ENCODE peak calls at places on chromosomes 7 and 10, in six cellular contexts. K, I, P, L, C and B are unnamed samples.
A peak's percentile ranks its signal among the peaks of the same experiment; 100 is the strongest.

GRCh38 chr10:97498841-97499560 is at the start of gene UBTD1:
- DNase-seq in C (peak; percentile 61), L (peak; percentile 75), K (peak; percentile 48), I (peak; percentile 51), P (peak; percentile 49), B (peak; percentile 13)

GRCh38 chr10:88542522-88542921 is 40.6 kb downstream of the RNLS start:
- DNase-seq in P (no peak), K (no peak), I (no peak), C (peak; percentile 72), L (no peak), B (no peak)

GRCh38 chr7:12130664-12131063 is 80.4 kb upstream of the TMEM106B start:
- DNase-seq in I (no peak), K (no peak), L (no peak), P (no peak), C (no peak), B (no peak)

GRCh38 chr7:157679607-157680006 is 342.8 kb downstream of the DNAJB6 start:
- DNase-seq in K (no peak), I (no peak), P (no peak), L (no peak), C (no peak), B (no peak)

GRCh38 chr10:34507217-34507616 is 307.9 kb downstream of the PARD3 start:
- DNase-seq in I (no peak), L (no peak), P (peak; percentile 64), K (no peak), C (no peak), B (no peak)

GRCh38 chr7:103106336-103107070 is 31.6 kb downstream of the ARMC10 start:
- DNase-seq in P (peak; percentile 29), K (peak; percentile 6), C (peak; percentile 7), I (no peak), L (no peak), B (no peak)

GRCh38 chr7:8441602-8442294 is 8.3 kb downstream of the NXPH1 start:
- DNase-seq in L (no peak), P (no peak), K (no peak), I (no peak), C (no peak), B (no peak)

GRCh38 chr7:131604841-131605279 is 48.4 kb upstream of the PODXL start:
- DNase-seq in I (no peak), K (no peak), C (peak; percentile 28), L (no peak), P (no peak), B (peak; percentile 56)

GRCh38 chr10:71213761-71214440 is 1.5 kb downstream of the UNC5B start:
- DNase-seq in I (no peak), K (peak; percentile 46), P (peak; percentile 40), L (no peak), C (peak; percentile 94), B (peak; percentile 33)

GRCh38 chr7:75716992-75717626 is 21.6 kb downstream of the HIP1 start:
- DNase-seq in C (peak; percentile 38), L (no peak), P (no peak), I (no peak), K (no peak), B (peak; percentile 62)

GRCh38 chr7:51102828-51103227 is 213.8 kb downstream of the COBL start:
- DNase-seq in K (no peak), I (no peak), P (no peak), L (no peak), C (no peak), B (no peak)

GRCh38 chr7:7707756-7708310 is 10.6 kb downstream of the RPA3 start:
- DNase-seq in I (no peak), C (peak; percentile 13), L (no peak), P (no peak), K (peak; percentile 59), B (no peak)

GRCh38 chr7:130149575-130150139 is 55.5 kb downstream of the TMEM209 start:
- DNase-seq in I (no peak), P (peak; percentile 78), L (no peak), C (no peak), K (no peak), B (no peak)

GRCh38 chr10:88032566-88032965 is 169.1 kb downstream of the PTEN start:
- DNase-seq in I (no peak), K (no peak), P (no peak), C (peak; percentile 71), L (no peak), B (no peak)

GRCh38 chr7:127938588-127938987 is 92.6 kb downstream of the LRRC4 start:
- DNase-seq in I (no peak), C (peak; percentile 65), P (no peak), K (no peak), L (no peak), B (peak; percentile 14)

GRCh38 chr10:98217793-98218192 is 50.2 kb downstream of the LOXL4 start:
- DNase-seq in I (no peak), L (no peak), P (no peak), C (no peak), K (no peak), B (no peak)

GRCh38 chr7:114806590-114807167 is 115.2 kb upstream of the MDFIC start:
- DNase-seq in C (peak; percentile 82), P (no peak), K (peak; percentile 71), I (no peak), L (no peak), B (no peak)

GRCh38 chr7:22394739-22395138 is 37.8 kb upstream of the RAPGEF5 start:
- DNase-seq in C (no peak), I (no peak), P (no peak), L (no peak), K (no peak), B (no peak)

GRCh38 chr10:73768881-73769280 is 13.0 kb upstream of the CHCHD1 start:
- DNase-seq in I (no peak), K (no peak), P (no peak), L (no peak), C (no peak), B (no peak)

GRCh38 chr7:12802070-12802469 is 114.6 kb downstream of the ARL4A start:
- DNase-seq in L (no peak), K (no peak), P (no peak), C (no peak), I (no peak), B (no peak)